ENCODE peak calls at places on chromosome 22, in ten cellular contexts. V is stomach, W is tibial nerve, Y is A549, F is HepG2, R is ovary, A is sigmoid colon, H is esophagus muscularis mucosa, K is H1, J is transverse colon. T is an unnamed sample.

GRCh38 chr22:41001722-41002122 is 50.5 kb downstream of the RBX1 start:
- DNase-seq in V (no peak), W (no peak), Y (no peak), F (peak; percentile 41), R (no peak), A (no peak), H (no peak), K (no peak), J (no peak), T (no peak)

GRCh38 chr22:49760630-49761571 is 66.8 kb downstream of the BRD1 start:
- DNase-seq in V (peak; percentile 23), W (no peak), Y (no peak), F (no peak), R (no peak), A (no peak), H (no peak), K (no peak), J (no peak), T (peak; percentile 68)

GRCh38 chr22:30324008-30324730 is 2.6 kb downstream of the TBC1D10A start:
- DNase-seq in V (no peak), W (no peak), Y (no peak), F (no peak), R (no peak), A (no peak), H (no peak), K (no peak), J (no peak), T (no peak)

GRCh38 chr22:47300698-47301405 is 538.4 kb downstream of the TBC1D22A start:
- DNase-seq in V (peak; percentile 15), W (no peak), Y (no peak), F (no peak), R (no peak), A (no peak), H (peak; percentile 66), K (no peak), J (no peak), T (no peak)

GRCh38 chr22:26845016-26845728 is 187.8 kb downstream of the MIAT start:
- DNase-seq in V (no peak), W (no peak), Y (no peak), F (no peak), R (no peak), A (no peak), H (no peak), K (no peak), J (no peak), T (peak; percentile 47)

GRCh38 chr22:25747245-25747944 is 5.4 kb downstream of the MYO18B start:
- DNase-seq in V (peak; percentile 74), W (no peak), Y (peak; percentile 49), F (peak; percentile 35), R (no peak), A (no peak), H (no peak), K (no peak), J (peak; percentile 56), T (no peak)

GRCh38 chr22:24187731-24188644 is 6.7 kb downstream of the SUSD2 start:
- DNase-seq in V (no peak), W (no peak), Y (no peak), F (no peak), R (peak; percentile 19), A (peak; percentile 59), H (no peak), K (no peak), J (no peak), T (no peak)

GRCh38 chr22:43263645-43264514 is 76.9 kb upstream of the TTLL12 start:
- DNase-seq in V (peak; percentile 74), W (no peak), Y (no peak), F (peak; percentile 64), R (peak; percentile 89), A (no peak), H (no peak), K (no peak), J (peak; percentile 69), T (peak; percentile 78)

GRCh38 chr22:42623756-42624446 is 9.2 kb upstream of the POLDIP3 start:
- DNase-seq in V (no peak), W (no peak), Y (no peak), F (no peak), R (no peak), A (no peak), H (no peak), K (no peak), J (peak; percentile 14), T (no peak)

GRCh38 chr22:39699631-39700348 is 129.2 kb downstream of the CACNA1I start:
- DNase-seq in V (peak; percentile 27), W (no peak), Y (no peak), F (no peak), R (no peak), A (no peak), H (no peak), K (no peak), J (no peak), T (no peak)
- H3K27ac ChIP-seq in V (no peak overlapping the region), W (no peak overlapping the region), Y (no peak overlapping the region), F (no peak overlapping the region), R (no peak overlapping the region), A (no peak overlapping the region), H (no peak overlapping the region), K (no peak overlapping the region), J (no peak overlapping the region), T (no peak overlapping the region)

DNA sequence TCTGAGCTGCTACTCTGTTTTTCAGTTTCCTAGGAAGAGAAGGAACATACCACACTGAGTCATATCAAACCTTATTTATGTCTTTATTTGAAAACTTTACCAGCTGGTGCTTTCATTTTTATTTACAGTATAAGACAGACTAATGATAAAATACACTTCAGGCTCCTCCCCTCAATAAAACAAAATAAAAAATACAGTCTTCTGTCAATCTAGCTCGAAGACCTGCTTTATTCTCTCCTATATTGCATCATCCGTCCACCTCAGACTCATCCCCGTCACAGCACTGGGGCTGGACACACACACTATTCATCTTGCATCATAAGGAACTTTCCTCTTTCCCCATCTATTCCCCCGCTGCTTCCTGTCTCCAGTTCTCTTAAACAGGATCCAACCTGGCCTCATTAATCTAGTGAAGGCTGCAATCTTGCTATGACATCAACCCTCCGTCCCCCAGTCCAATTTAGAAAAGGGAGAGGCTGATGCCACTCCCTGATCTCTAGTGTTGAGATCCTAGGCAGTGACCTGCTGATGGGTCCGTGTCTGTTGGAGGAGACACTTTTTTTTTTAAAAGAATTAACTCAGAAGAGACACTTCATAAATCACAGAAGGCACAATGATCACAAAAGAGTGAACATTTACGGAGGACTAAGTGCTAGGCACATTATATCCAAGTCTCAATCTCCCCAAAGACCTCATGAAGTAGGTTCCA is 1.1 kb downstream of the XBP1 start:
- DNase-seq in V (no peak), W (peak; percentile 44), Y (peak; percentile 71), F (peak; percentile 70), R (peak; percentile 47), A (peak; percentile 91), H (peak; percentile 92), K (no peak), J (peak; percentile 69), T (peak; percentile 87)
- TF ChIP-seq EP300 in V (no peak), W (peak; percentile 92), Y (no peak), F (no peak), R (peak; percentile 54), A (no peak), H (no peak), K (no peak), J (no peak), T (no peak)

GRCh38 chr22:37570661-37570976 is 9.3 kb downstream of the LGALS2 start:
- DNase-seq in V (no peak), W (no peak), Y (no peak), F (no peak), R (no peak), A (no peak), H (no peak), K (no peak), J (no peak), T (no peak)

GRCh38 chr22:37569921-37570660 is 9.8 kb downstream of the LGALS2 start:
- DNase-seq in V (peak; percentile 96), W (no peak), Y (no peak), F (no peak), R (no peak), A (no peak), H (no peak), K (no peak), J (peak; percentile 68), T (no peak)

GRCh38 chr22:37569009-37569920 is 9.0 kb downstream of the CDC42EP1 start:
- DNase-seq in V (peak; percentile 93), W (no peak), Y (no peak), F (peak; percentile 90), R (no peak), A (no peak), H (no peak), K (no peak), J (peak; percentile 86), T (peak; percentile 80)

GRCh38 chr22:37571992-37572373 is 7.9 kb downstream of the LGALS2 start:
- DNase-seq in V (no peak), W (no peak), Y (no peak), F (no peak), R (no peak), A (no peak), H (no peak), K (no peak), J (no peak), T (no peak)

GRCh38 chr22:37571258-37571991 is 8.5 kb downstream of the LGALS2 start:
- DNase-seq in V (no peak), W (no peak), Y (peak; percentile 62), F (no peak), R (no peak), A (no peak), H (no peak), K (no peak), J (no peak), T (no peak)
- TF ChIP-seq CTCF in V (no peak), W (no peak), Y (no peak), F (no peak), R (no peak), A (no peak), H (no peak), K (no peak), J (no peak), T (no peak)

GRCh38 chr22:29266564-29267461 is 968 bp downstream of the RHBDD3 start:
- DNase-seq in V (no peak), W (no peak), Y (no peak), F (no peak), R (no peak), A (no peak), H (no peak), K (no peak), J (no peak), T (no peak)

GRCh38 chr22:29267858-29268510 is at the start of the genes EWSR1 and RHBDD3:
- DNase-seq in V (peak; percentile 96), W (peak; percentile 89), Y (peak; percentile 70), F (peak; percentile 91), R (peak; percentile 96), A (peak; percentile 98), H (peak; percentile 98), K (peak; percentile 100), J (peak; percentile 96), T (peak; percentile 98)

GRCh38 chr22:29265306-29265705 is 2.5 kb downstream of the RHBDD3 start:
- DNase-seq in V (no peak), W (no peak), Y (no peak), F (no peak), R (no peak), A (no peak), H (no peak), K (no peak), J (no peak), T (no peak)

GRCh38 chr22:29267462-29267857 is 321 bp downstream of the RHBDD3 start:
- DNase-seq in V (no peak), W (no peak), Y (no peak), F (no peak), R (no peak), A (no peak), H (no peak), K (no peak), J (no peak), T (no peak)

DNA sequence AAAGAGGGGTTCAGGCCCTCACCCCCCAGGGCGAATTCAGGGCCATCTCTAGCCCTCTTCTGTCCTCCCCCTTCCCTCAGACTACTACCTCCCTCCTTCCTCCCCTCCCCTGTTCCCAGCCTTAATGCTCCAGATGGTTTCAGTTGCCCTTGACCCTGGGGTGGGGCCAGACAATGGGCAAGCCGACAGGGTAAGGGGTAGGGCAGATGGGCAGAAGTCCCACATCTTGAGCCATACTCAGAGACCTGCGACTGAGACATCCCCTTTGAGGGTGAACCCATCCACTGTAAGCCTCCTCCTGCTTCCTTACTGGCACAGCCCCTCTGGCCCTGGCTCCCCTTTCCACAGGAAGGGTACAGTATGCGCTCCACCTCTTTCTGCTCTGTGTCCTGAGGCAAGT is 1.9 kb downstream of the RHBDD3 start:
- DNase-seq in V (no peak), W (no peak), Y (no peak), F (no peak), R (peak; percentile 40), A (no peak), H (no peak), K (no peak), J (no peak), T (no peak)
- H3K27ac ChIP-seq in V (no peak overlapping the region), W (peak overlapping the region; percentile 96), Y (peak overlapping the region; percentile 100), F (no peak overlapping the region), R (no peak overlapping the region), A (no peak overlapping the region), H (no peak overlapping the region), K (no peak overlapping the region), J (no peak overlapping the region), T (no peak overlapping the region)

T was measured in suprapubic skin.